ENCODE peak calls at places on chromosomes 7 and 10, in nine cellular contexts. U, C, I, N, D, A, Z, L and E are unnamed samples.

GRCh38 chr7:92451645-92452044 is 4.4 kb downstream of the GATAD1 start:
- DNase-seq in Z (no peak), D (no peak), N (no peak), C (no peak), I (no peak), L (no peak), U (no peak), A (no peak), E (no peak)

GRCh38 chr10:63738410-63738809 is 217.2 kb downstream of the REEP3 start:
- DNase-seq in C (no peak), U (peak), N (no peak), A (peak), D (peak), Z (peak), I (peak), L (no peak), E (peak)

GRCh38 chr7:11843113-11843765 is 11.2 kb upstream of the THSD7A start:
- DNase-seq in L (no peak), N (no peak), D (no peak), C (no peak), I (no peak), U (peak), A (no peak), Z (no peak), E (no peak)

GRCh38 chr7:88020953-88021650 is 87.1 kb downstream of the ADAM22 start:
- DNase-seq in A (no peak), I (peak), L (no peak), C (no peak), N (no peak), D (peak), Z (peak), U (peak), E (no peak)

GRCh38 chr7:152341039-152341913 is 94.5 kb downstream of the KMT2C start:
- DNase-seq in C (no peak), Z (peak), D (peak), A (peak), U (peak), L (peak), I (peak), N (no peak), E (peak)

GRCh38 chr7:89837515-89837914 is 316.8 kb upstream of the STEAP1 start:
- DNase-seq in C (no peak), D (peak), N (peak), Z (peak), U (peak), I (peak), L (no peak), A (peak), E (peak)

GRCh38 chr7:142853739-142854504 is 954 bp upstream of the EPHB6 start:
- DNase-seq in D (peak), Z (peak), L (peak), I (peak), U (peak), C (no peak), A (peak), N (no peak), E (peak)

GRCh38 chr7:78099715-78100477 is 301.3 kb downstream of the PHTF2 start:
- DNase-seq in Z (peak), L (peak), C (peak), A (peak), I (peak), N (no peak), D (no peak), U (peak), E (peak)

GRCh38 chr7:151859111-151859947 is 17.6 kb downstream of the PRKAG2 start:
- DNase-seq in U (no peak), I (peak), C (no peak), D (no peak), N (no peak), L (no peak), Z (no peak), A (no peak), E (no peak)

DNA sequence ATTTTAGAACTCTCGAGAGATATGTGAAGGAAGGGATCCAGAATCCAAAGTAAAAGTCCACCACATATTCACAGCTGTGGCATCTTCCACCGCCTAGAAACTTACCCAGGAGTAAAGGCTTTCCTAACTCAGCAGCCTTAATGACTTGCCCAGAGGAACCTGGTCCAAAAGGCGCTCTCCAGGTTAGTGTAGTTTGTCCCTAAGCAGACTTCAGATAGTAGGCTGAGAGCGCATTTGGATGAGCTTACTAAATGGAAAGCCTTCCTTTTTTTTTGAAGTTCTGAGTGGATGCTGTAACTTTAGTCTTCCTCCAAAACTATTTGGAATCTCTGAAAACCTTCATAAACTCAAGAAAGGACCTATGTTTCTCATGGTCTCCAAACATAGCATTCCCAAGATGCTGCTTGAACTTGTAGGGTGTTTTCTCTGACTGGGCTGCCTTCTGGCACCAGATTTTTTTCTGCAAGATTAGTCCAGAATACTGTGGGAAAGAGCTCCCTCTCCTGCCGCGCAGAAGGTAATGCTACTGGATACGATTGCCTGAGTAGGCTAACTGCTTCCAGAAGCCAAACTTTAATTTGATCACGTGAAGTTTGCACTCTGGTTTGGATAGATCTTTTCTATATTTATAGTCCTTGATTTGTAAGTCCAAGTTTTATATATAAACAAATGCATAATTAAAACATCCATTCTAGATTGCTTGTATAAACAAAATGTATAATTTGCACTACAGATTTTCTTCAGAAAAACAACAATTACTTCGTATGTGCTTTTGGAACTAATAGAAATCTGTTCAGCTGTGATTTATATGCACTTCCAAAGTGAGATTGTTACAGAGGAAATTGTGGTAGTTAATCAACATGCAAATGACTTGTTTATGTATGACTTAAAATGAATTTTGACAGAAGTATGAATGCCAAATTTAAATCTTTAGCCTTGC is 19.6 kb upstream of the GPR37 start:
- DNase-seq in A (peak), Z (peak), N (no peak), I (peak), U (peak), C (peak), D (peak), L (peak), E (peak)
- TF ChIP-seq CTCF in A (peak), Z (peak), N (peak), I (peak), U (peak), C (peak), D (peak), L (peak), E (peak)

DNA sequence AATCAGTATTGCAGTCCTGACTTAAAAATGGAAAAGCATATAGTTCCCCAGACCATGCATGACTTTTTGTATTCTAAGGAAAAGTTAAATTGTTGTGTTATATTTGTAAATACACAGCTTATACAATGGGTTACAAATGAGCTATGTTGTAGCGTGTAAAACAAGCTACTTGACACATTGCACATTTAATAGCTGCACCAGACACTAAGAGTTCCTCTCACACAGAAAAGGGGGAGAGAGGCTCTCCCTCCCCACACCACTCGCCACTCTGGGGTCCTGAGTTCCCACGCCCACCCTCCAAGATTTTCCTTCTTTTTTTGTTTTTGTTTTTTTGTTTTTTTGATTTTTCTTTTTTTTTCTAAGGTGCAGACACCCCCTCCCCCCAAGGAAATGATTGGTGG is 6.3 kb downstream of the KLF6 start:
- DNase-seq in D (no peak), I (no peak), N (no peak), C (no peak), L (no peak), Z (peak), U (no peak), A (peak), E (no peak)
- H3K4me3 ChIP-seq in D (peak), I (peak), N (no peak), C (no peak), L (peak), Z (peak), U (peak), A (peak), E (no peak)

GRCh38 chr10:79605308-79605707 is 5.4 kb upstream of the SFTPA1 start:
- DNase-seq in C (no peak), A (no peak), N (no peak), Z (no peak), D (no peak), I (no peak), L (no peak), U (no peak), E (no peak)

GRCh38 chr10:79602953-79603352 is 7.8 kb upstream of the SFTPA1 start:
- DNase-seq in I (no peak), Z (no peak), U (no peak), C (no peak), D (no peak), N (no peak), A (no peak), L (no peak), E (no peak)

GRCh38 chr10:79604294-79604693 is 6.4 kb upstream of the SFTPA1 start:
- DNase-seq in Z (no peak), D (no peak), C (no peak), U (no peak), N (no peak), L (no peak), A (no peak), I (no peak), E (no peak)

GRCh38 chr10:79610601-79611191 is at the start of gene SFTPA1:
- DNase-seq in A (no peak), C (no peak), L (no peak), Z (no peak), D (no peak), N (no peak), U (no peak), I (no peak), E (no peak)

GRCh38 chr10:79608505-79609375 is 2.0 kb upstream of the SFTPA1 start:
- DNase-seq in D (peak), N (no peak), A (peak), C (no peak), L (no peak), I (no peak), Z (peak), U (peak), E (no peak)
- TF ChIP-seq CTCF in D (peak), N (peak), A (peak), C (peak), L (peak), I (no peak), Z (peak), U (peak), E (peak)

GRCh38 chr7:193538-194256 is 1.3 kb downstream of the FAM20C start:
- DNase-seq in L (no peak), I (no peak), D (no peak), U (no peak), A (no peak), Z (no peak), N (no peak), C (no peak), E (no peak)
- H3K4me3 ChIP-seq in L (peak), I (peak), D (peak), U (peak), A (peak), Z (peak), N (peak), C (peak), E (peak)

GRCh38 chr7:30531286-30531685 is 26.7 kb upstream of the GGCT start:
- DNase-seq in U (no peak), D (no peak), L (no peak), I (peak), A (no peak), Z (no peak), C (no peak), N (no peak), E (no peak)
- TF ChIP-seq CTCF in U (no peak), D (no peak), L (no peak), I (no peak), A (no peak), Z (no peak), C (no peak), N (no peak), E (no peak)

GRCh38 chr10:79113827-79114226 is 45.1 kb downstream of the ZMIZ1 start:
- DNase-seq in L (no peak), Z (no peak), D (no peak), C (no peak), U (peak), N (no peak), A (no peak), I (no peak), E (no peak)
- H3K4me3 ChIP-seq in L (no peak), Z (no peak), D (no peak), C (no peak), U (peak), N (no peak), A (no peak), I (no peak), E (no peak)

DNA sequence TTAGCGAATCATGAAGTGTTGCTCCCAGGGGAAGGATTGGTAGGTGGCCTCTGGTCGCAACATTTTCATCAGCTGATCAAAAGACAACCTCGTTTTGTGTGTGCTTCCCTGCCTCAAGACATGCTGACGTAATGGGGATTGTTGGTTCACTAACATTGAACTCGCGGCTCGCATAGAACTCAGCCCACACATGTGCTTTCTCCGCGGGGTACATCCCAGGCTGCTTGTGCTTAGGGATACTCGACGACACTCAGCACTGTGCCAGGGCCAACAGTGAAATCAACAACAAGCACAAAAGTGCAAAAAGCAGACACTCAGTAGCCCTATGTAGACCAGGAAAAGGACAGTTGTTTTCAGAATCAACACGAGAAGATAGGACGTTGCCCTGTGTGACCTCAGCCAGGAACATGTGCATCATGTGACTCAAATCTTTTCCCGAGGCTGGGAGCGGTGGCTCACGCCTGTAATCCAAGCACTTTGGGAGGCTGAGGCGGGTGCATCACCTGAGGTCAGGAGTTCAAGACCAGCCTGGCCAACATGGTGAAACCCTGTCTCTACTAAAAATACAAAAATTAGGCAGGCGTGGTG is 20.8 kb downstream of the WIPI2 start:
- DNase-seq in I (no peak), D (no peak), C (no peak), L (no peak), A (no peak), N (no peak), Z (no peak), U (no peak), E (no peak)
- TF ChIP-seq CTCF in I (no peak), D (no peak), C (no peak), L (no peak), A (no peak), N (no peak), Z (no peak), U (no peak), E (no peak)

DNA sequence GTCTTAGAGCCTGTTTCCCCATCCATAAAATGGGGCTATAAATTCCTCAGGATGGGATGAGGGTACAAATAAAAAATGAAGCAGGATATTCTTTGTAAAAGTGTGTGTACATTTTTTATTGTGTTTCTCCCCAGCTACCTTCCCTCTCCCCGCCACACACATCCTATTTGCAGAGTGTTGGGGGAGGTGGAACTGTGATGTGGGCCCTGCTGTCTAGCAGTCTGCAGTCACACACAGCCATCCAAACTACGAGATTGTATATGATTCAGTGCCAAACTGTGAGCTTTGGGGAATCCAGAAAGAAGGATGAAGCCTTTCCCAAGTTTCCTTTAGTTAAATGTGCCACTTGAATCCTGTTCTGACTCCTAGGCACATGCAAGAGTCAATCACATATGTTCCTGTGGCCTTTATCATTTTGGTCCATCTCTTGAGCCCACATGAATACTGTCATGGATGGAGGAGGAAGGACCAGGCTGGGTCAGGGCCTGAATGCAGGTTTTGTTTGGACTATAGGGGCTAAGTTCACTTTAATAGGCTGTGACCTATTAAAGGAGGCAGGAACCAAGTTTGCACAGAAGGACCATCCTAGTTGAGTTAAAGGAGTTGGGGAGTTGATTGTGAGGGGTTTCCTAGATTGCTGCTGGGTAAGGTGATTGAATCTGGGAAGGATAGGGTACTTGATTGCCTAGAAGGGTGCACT is 1.1 kb upstream of the SEMA4G start:
- DNase-seq in Z (no peak), N (no peak), U (no peak), A (no peak), D (no peak), I (no peak), L (no peak), C (no peak), E (no peak)
- H3K4me3 ChIP-seq in Z (no peak), N (no peak), U (no peak), A (peak), D (no peak), I (peak), L (no peak), C (no peak), E (no peak)

GRCh38 chr10:62661143-62661542 is 143.4 kb upstream of the ADO start:
- DNase-seq in L (no peak), I (peak), N (no peak), D (no peak), A (no peak), U (no peak), C (no peak), Z (no peak), E (no peak)
- TF ChIP-seq CTCF in L (no peak), I (no peak), N (no peak), D (no peak), A (no peak), U (no peak), C (no peak), Z (no peak), E (no peak)